ENCODE peak calls at places on chromosomes 7 and 10, in seven cellular contexts. One of them, this sample, is unnamed.

GRCh38 chr10:110845756-110846620 is 25.7 kb upstream of the PDCD4 start:
- DNase-seq in GM23338: no peak
- DNase-seq in tibial nerve: no peak
- DNase-seq in lung: no peak
- DNase-seq in HCT116: no peak
- DNase-seq in thyroid gland: no peak
- DNase-seq in thoracic aorta: no peak
- DNase-seq in this sample: no peak

GRCh38 chr7:45911311-45911710 is 9.8 kb downstream of the IGFBP3 start:
- DNase-seq in GM23338: no peak
- DNase-seq in tibial nerve: no peak
- DNase-seq in lung: no peak
- DNase-seq in HCT116: no peak
- DNase-seq in thyroid gland: no peak
- DNase-seq in thoracic aorta: no peak
- DNase-seq in this sample: no peak

GRCh38 chr10:58291538-58292174 is 22.7 kb downstream of the CISD1 start:
- DNase-seq in GM23338: peak
- DNase-seq in tibial nerve: peak
- DNase-seq in lung: no peak
- DNase-seq in HCT116: peak
- DNase-seq in thyroid gland: peak
- DNase-seq in thoracic aorta: no peak
- DNase-seq in this sample: no peak

GRCh38 chr10:71806706-71807556 is 33.6 kb upstream of the VSIR start:
- DNase-seq in GM23338: no peak
- DNase-seq in tibial nerve: no peak
- DNase-seq in lung: no peak
- DNase-seq in HCT116: no peak
- DNase-seq in thyroid gland: no peak
- DNase-seq in thoracic aorta: no peak
- DNase-seq in this sample: no peak

GRCh38 chr7:90472805-90473540 is 3.5 kb downstream of the PTTG1IP2 start:
- DNase-seq in GM23338: no peak
- DNase-seq in tibial nerve: no peak
- DNase-seq in lung: no peak
- DNase-seq in HCT116: no peak
- DNase-seq in thyroid gland: no peak
- DNase-seq in thoracic aorta: no peak
- DNase-seq in this sample: no peak

GRCh38 chr7:79452495-79453265 is 787 bp downstream of the MAGI2 start:
- DNase-seq in GM23338: peak
- DNase-seq in tibial nerve: peak
- DNase-seq in lung: peak
- DNase-seq in HCT116: no peak
- DNase-seq in thyroid gland: peak
- DNase-seq in thoracic aorta: no peak
- DNase-seq in this sample: peak

GRCh38 chr7:131533151-131533559 is 23.3 kb downstream of the PODXL start:
- DNase-seq in GM23338: no peak
- DNase-seq in tibial nerve: no peak
- DNase-seq in lung: no peak
- DNase-seq in HCT116: no peak
- DNase-seq in thyroid gland: no peak
- DNase-seq in thoracic aorta: no peak
- DNase-seq in this sample: no peak

GRCh38 chr7:84248267-84248666 is 53.7 kb upstream of the SEMA3A start:
- DNase-seq in GM23338: no peak
- DNase-seq in tibial nerve: no peak
- DNase-seq in lung: no peak
- DNase-seq in HCT116: no peak
- DNase-seq in thyroid gland: no peak
- DNase-seq in thoracic aorta: no peak
- DNase-seq in this sample: no peak

GRCh38 chr10:114322344-114322743 is 82.0 kb downstream of the AFAP1L2 start:
- DNase-seq in GM23338: no peak
- DNase-seq in tibial nerve: no peak
- DNase-seq in lung: no peak
- DNase-seq in HCT116: no peak
- DNase-seq in thyroid gland: no peak
- DNase-seq in thoracic aorta: no peak
- DNase-seq in this sample: no peak

GRCh38 chr7:135414208-135414607 is 95.7 kb downstream of the CNOT4 start:
- DNase-seq in GM23338: no peak
- DNase-seq in tibial nerve: no peak
- DNase-seq in lung: no peak
- DNase-seq in HCT116: no peak
- DNase-seq in thyroid gland: no peak
- DNase-seq in thoracic aorta: no peak
- DNase-seq in this sample: no peak

GRCh38 chr7:82124445-82124844 is 319.1 kb downstream of the CACNA2D1 start:
- DNase-seq in GM23338: no peak
- DNase-seq in tibial nerve: no peak
- DNase-seq in lung: no peak
- DNase-seq in HCT116: no peak
- DNase-seq in thyroid gland: no peak
- DNase-seq in thoracic aorta: no peak
- DNase-seq in this sample: no peak

GRCh38 chr10:123309740-123310139 is 155.5 kb downstream of the BUB3 start:
- DNase-seq in GM23338: no peak
- DNase-seq in tibial nerve: no peak
- DNase-seq in lung: no peak
- DNase-seq in HCT116: no peak
- DNase-seq in thyroid gland: no peak
- DNase-seq in thoracic aorta: no peak
- DNase-seq in this sample: no peak

GRCh38 chr10:3136763-3137611 is 35.6 kb downstream of the PITRM1 start:
- DNase-seq in GM23338: no peak
- DNase-seq in tibial nerve: peak
- DNase-seq in lung: no peak
- DNase-seq in HCT116: no peak
- DNase-seq in thyroid gland: no peak
- DNase-seq in thoracic aorta: no peak
- DNase-seq in this sample: peak

GRCh38 chr10:21516270-21517131 is 9.0 kb downstream of the SKIDA1 start:
- DNase-seq in GM23338: peak
- DNase-seq in tibial nerve: no peak
- DNase-seq in lung: peak
- DNase-seq in HCT116: no peak
- DNase-seq in thyroid gland: peak
- DNase-seq in thoracic aorta: no peak
- DNase-seq in this sample: peak

GRCh38 chr10:86698207-86698940 is 30.1 kb downstream of the LDB3 start:
- DNase-seq in GM23338: no peak
- DNase-seq in tibial nerve: no peak
- DNase-seq in lung: no peak
- DNase-seq in HCT116: no peak
- DNase-seq in thyroid gland: no peak
- DNase-seq in thoracic aorta: no peak
- DNase-seq in this sample: no peak
- TF ChIP-seq CTCF in GM23338: peak
- TF ChIP-seq CTCF in tibial nerve: no peak
- TF ChIP-seq CTCF in lung: no peak
- TF ChIP-seq CTCF in HCT116: no peak
- TF ChIP-seq CTCF in thyroid gland: no peak
- TF ChIP-seq CTCF in thoracic aorta: no peak
- TF ChIP-seq CTCF in this sample: no peak

GRCh38 chr7:114085313-114085591 is 166.4 kb upstream of the PPP1R3A start:
- DNase-seq in GM23338: peak
- DNase-seq in tibial nerve: no peak
- DNase-seq in lung: no peak
- DNase-seq in HCT116: no peak
- DNase-seq in thyroid gland: no peak
- DNase-seq in thoracic aorta: no peak
- DNase-seq in this sample: no peak

GRCh38 chr7:114082934-114083647 is 164.3 kb upstream of the PPP1R3A start:
- DNase-seq in GM23338: peak
- DNase-seq in tibial nerve: peak
- DNase-seq in lung: no peak
- DNase-seq in HCT116: no peak
- DNase-seq in thyroid gland: peak
- DNase-seq in thoracic aorta: no peak
- DNase-seq in this sample: peak

GRCh38 chr7:114083714-114084113 is 164.9 kb upstream of the PPP1R3A start:
- DNase-seq in GM23338: no peak
- DNase-seq in tibial nerve: no peak
- DNase-seq in lung: no peak
- DNase-seq in HCT116: no peak
- DNase-seq in thyroid gland: no peak
- DNase-seq in thoracic aorta: no peak
- DNase-seq in this sample: no peak

GRCh38 chr7:114085592-114086490 is 167.0 kb upstream of the PPP1R3A start:
- DNase-seq in GM23338: peak
- DNase-seq in tibial nerve: peak
- DNase-seq in lung: peak
- DNase-seq in HCT116: peak
- DNase-seq in thyroid gland: peak
- DNase-seq in thoracic aorta: peak
- DNase-seq in this sample: peak

GRCh38 chr7:114084381-114085312 is 165.8 kb upstream of the PPP1R3A start:
- DNase-seq in GM23338: peak
- DNase-seq in tibial nerve: peak
- DNase-seq in lung: peak
- DNase-seq in HCT116: no peak
- DNase-seq in thyroid gland: peak
- DNase-seq in thoracic aorta: no peak
- DNase-seq in this sample: no peak
- H3K4me3 ChIP-seq in GM23338: peak
- H3K4me3 ChIP-seq in tibial nerve: peak
- H3K4me3 ChIP-seq in lung: peak
- H3K4me3 ChIP-seq in HCT116: no peak
- H3K4me3 ChIP-seq in thyroid gland: no peak
- H3K4me3 ChIP-seq in thoracic aorta: peak
- H3K4me3 ChIP-seq in this sample: peak

GRCh38 chr7:140640727-140641531 is at the start of gene DENND2A:
- DNase-seq in GM23338: peak
- DNase-seq in tibial nerve: peak
- DNase-seq in lung: no peak
- DNase-seq in HCT116: no peak
- DNase-seq in thyroid gland: peak
- DNase-seq in thoracic aorta: no peak
- DNase-seq in this sample: no peak

GRCh38 chr7:140640060-140640611 is 477 bp downstream of the DENND2A start:
- DNase-seq in GM23338: peak
- DNase-seq in tibial nerve: no peak
- DNase-seq in lung: no peak
- DNase-seq in HCT116: no peak
- DNase-seq in thyroid gland: peak
- DNase-seq in thoracic aorta: no peak
- DNase-seq in this sample: no peak

GRCh38 chr7:140639366-140640053 is 1.1 kb downstream of the DENND2A start:
- DNase-seq in GM23338: peak
- DNase-seq in tibial nerve: peak
- DNase-seq in lung: no peak
- DNase-seq in HCT116: no peak
- DNase-seq in thyroid gland: no peak
- DNase-seq in thoracic aorta: no peak
- DNase-seq in this sample: no peak

GRCh38 chr7:140635821-140636220 is 4.8 kb downstream of the DENND2A start:
- DNase-seq in GM23338: peak
- DNase-seq in tibial nerve: no peak
- DNase-seq in lung: no peak
- DNase-seq in HCT116: no peak
- DNase-seq in thyroid gland: no peak
- DNase-seq in thoracic aorta: no peak
- DNase-seq in this sample: no peak

GRCh38 chr7:140638311-140638791 is 2.3 kb downstream of the DENND2A start:
- DNase-seq in GM23338: peak
- DNase-seq in tibial nerve: no peak
- DNase-seq in lung: no peak
- DNase-seq in HCT116: no peak
- DNase-seq in thyroid gland: no peak
- DNase-seq in thoracic aorta: no peak
- DNase-seq in this sample: peak
- H3K27ac ChIP-seq in GM23338: no peak
- H3K27ac ChIP-seq in tibial nerve: peak
- H3K27ac ChIP-seq in lung: peak
- H3K27ac ChIP-seq in HCT116: no peak
- H3K27ac ChIP-seq in thyroid gland: peak
- H3K27ac ChIP-seq in thoracic aorta: no peak
- H3K27ac ChIP-seq in this sample: no peak

GRCh38 chr10:15824498-15824897 is 35.8 kb downstream of the MINDY3 start:
- DNase-seq in GM23338: no peak
- DNase-seq in tibial nerve: no peak
- DNase-seq in lung: no peak
- DNase-seq in HCT116: no peak
- DNase-seq in thyroid gland: no peak
- DNase-seq in thoracic aorta: no peak
- DNase-seq in this sample: no peak
- TF ChIP-seq CTCF in GM23338: no peak
- TF ChIP-seq CTCF in tibial nerve: peak
- TF ChIP-seq CTCF in lung: no peak
- TF ChIP-seq CTCF in HCT116: peak
- TF ChIP-seq CTCF in thyroid gland: peak
- TF ChIP-seq CTCF in thoracic aorta: peak
- TF ChIP-seq CTCF in this sample: peak

DNA sequence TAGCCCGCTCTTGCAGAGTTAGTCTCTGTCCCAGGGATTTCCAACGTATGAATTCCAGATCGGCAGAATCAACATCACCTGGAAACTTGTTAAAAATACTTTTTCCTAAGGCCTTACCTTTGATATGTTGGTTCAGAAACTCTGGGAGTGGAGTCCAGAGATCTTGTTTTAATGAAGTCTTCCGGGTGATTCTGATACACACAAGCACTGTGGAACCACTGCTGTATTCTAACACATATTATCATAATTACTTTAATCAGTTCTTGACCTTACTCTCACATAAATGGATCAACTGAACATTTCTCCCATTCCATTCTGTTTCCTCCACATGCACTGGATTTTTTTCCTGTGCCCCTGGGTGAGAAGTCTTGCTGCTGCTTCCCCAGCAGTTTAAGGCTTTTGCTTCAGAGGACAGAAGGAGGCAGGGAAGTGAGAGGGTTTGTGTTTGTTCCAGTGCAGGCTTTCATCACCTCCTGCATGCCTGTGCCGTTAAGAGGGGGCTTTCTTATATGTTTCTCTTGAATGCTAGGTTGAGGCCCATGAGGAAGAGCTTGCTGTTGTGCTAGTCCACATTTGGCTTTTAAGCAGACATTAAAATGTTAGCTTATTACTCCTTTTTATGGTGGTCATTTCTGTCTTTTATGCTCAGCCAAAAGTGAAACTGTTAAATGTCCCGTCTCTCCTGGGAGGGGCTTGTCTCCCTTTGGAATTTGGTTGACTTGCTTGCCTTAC is 32.4 kb downstream of the CCSER2 start:
- DNase-seq in GM23338: peak
- DNase-seq in tibial nerve: no peak
- DNase-seq in lung: no peak
- DNase-seq in HCT116: no peak
- DNase-seq in thyroid gland: peak
- DNase-seq in thoracic aorta: no peak
- DNase-seq in this sample: no peak
- H3K4me3 ChIP-seq in GM23338: no peak
- H3K4me3 ChIP-seq in tibial nerve: peak
- H3K4me3 ChIP-seq in lung: no peak
- H3K4me3 ChIP-seq in HCT116: no peak
- H3K4me3 ChIP-seq in thyroid gland: no peak
- H3K4me3 ChIP-seq in thoracic aorta: peak
- H3K4me3 ChIP-seq in this sample: peak